ENCODE peak calls at places on chromosomes 11 and 22, in six cellular contexts. X is kidney glomerular epithelial cell; O is CD8-positive, alpha-beta memory T cell; M is stimulated activated CD8-positive, alpha-beta memory T cell treated with anti-CD3 and anti-CD28 coated beads, Interleukin-7, amount 100 ng/mL, for 1 hour; K is cerebellar cortex; D is fibroblast of pulmonary artery. S is an unnamed sample.

GRCh38 chr11:101061606-101062005 is 68.0 kb downstream of the PGR start:
- DNase-seq in D (peak), X (peak), K (no peak), O (no peak), M (no peak), S (no peak)

GRCh38 chr22:45994516-45995404 is 17.8 kb upstream of the WNT7B start:
- DNase-seq in M (peak), X (no peak), D (peak), O (peak), K (peak), S (peak)

GRCh38 chr11:122189259-122189658 is 73.2 kb upstream of the BLID start:
- DNase-seq in X (peak), K (no peak), O (no peak), M (no peak), D (peak), S (no peak)

GRCh38 chr11:2533642-2534115 is 88.9 kb downstream of the KCNQ1 start:
- DNase-seq in X (peak), O (no peak), M (peak), D (peak), K (no peak), S (no peak)

GRCh38 chr11:66136752-66137123 is 66.7 kb downstream of the PACS1 start:
- DNase-seq in M (no peak), O (no peak), K (no peak), X (peak), D (peak), S (no peak)

GRCh38 chr22:47374273-47374771 is 611.9 kb downstream of the TBC1D22A start:
- DNase-seq in D (no peak), K (no peak), O (no peak), X (no peak), M (no peak), S (no peak)

GRCh38 chr11:32792948-32793475 is 1.4 kb downstream of the CCDC73 start:
- DNase-seq in K (peak), O (peak), D (peak), M (peak), X (peak), S (peak)

GRCh38 chr22:30201970-30202369 is 44.6 kb downstream of the LIF start:
- DNase-seq in O (no peak), K (no peak), X (no peak), M (no peak), D (peak), S (no peak)

GRCh38 chr11:15704064-15704463 is 589.3 kb downstream of the INSC start:
- DNase-seq in M (no peak), O (no peak), X (no peak), D (no peak), K (no peak), S (no peak)

GRCh38 chr22:50672471-50673230 is at the start of gene SHANK3:
- DNase-seq in D (no peak), X (no peak), K (no peak), M (no peak), O (no peak), S (no peak)

GRCh38 chr22:49010086-49010863 is 817.4 kb downstream of the BRD1 start:
- DNase-seq in D (no peak), K (no peak), M (no peak), X (no peak), O (no peak), S (no peak)

GRCh38 chr11:102576350-102576749 is 45.8 kb upstream of the MMP7 start:
- DNase-seq in O (no peak), K (no peak), D (no peak), M (no peak), X (no peak), S (no peak)

GRCh38 chr22:46937939-46938338 is 175.5 kb downstream of the TBC1D22A start:
- DNase-seq in D (no peak), X (no peak), O (no peak), K (no peak), M (no peak), S (no peak)

GRCh38 chr11:12693485-12694181 is 19.4 kb downstream of the TEAD1 start:
- DNase-seq in M (no peak), O (no peak), D (peak), X (peak), K (peak), S (no peak)

GRCh38 chr11:103948331-103948730 is 88.1 kb upstream of the DDI1 start:
- DNase-seq in D (no peak), K (no peak), M (no peak), X (no peak), O (no peak), S (no peak)

GRCh38 chr11:12692238-12693074 is 18.2 kb downstream of the TEAD1 start:
- DNase-seq in K (peak), X (peak), M (no peak), O (no peak), D (peak), S (no peak)

GRCh38 chr11:122769126-122769780 is 69.0 kb upstream of the CRTAM start:
- DNase-seq in D (peak), M (no peak), O (no peak), K (no peak), X (no peak), S (no peak)

GRCh38 chr11:130323452-130324448 is 9.0 kb upstream of the ZBTB44 start:
- DNase-seq in X (no peak), O (no peak), K (no peak), D (peak), M (no peak), S (no peak)

GRCh38 chr11:4826425-4826824 is 5.3 kb downstream of the OR51F2 start:
- DNase-seq in K (no peak), O (no peak), M (no peak), D (peak), X (peak), S (no peak)

GRCh38 chr11:5118893-5119292 is 19.3 kb downstream of the OR52A5 start:
- DNase-seq in K (no peak), O (no peak), M (no peak), D (no peak), X (no peak), S (no peak)

GRCh38 chr22:42623301-42623751 is 8.6 kb upstream of the POLDIP3 start:
- DNase-seq in X (no peak), D (no peak), M (no peak), K (no peak), O (no peak), S (no peak)